ENCODE peak calls at places on chromosomes 6 and 20, in four cellular contexts. B, I, T and H are unnamed samples.

GRCh38 chr6:53313784-53314382 is 34.9 kb downstream of the ELOVL5 start:
- DNase-seq in B (no peak), I (no peak), T (no peak), H (no peak)

GRCh38 chr20:19706463-19706862 is 51.6 kb upstream of the RIN2 start:
- DNase-seq in B (no peak), I (no peak), T (no peak), H (no peak)

GRCh38 chr20:25341716-25342680 is 48.6 kb downstream of the ABHD12 start:
- DNase-seq in B (no peak), I (no peak), T (no peak), H (no peak)

GRCh38 chr20:38418509-38419204 is 16.5 kb downstream of the SNHG17 start:
- DNase-seq in B (peak; percentile 81), I (no peak), T (peak; percentile 19), H (no peak)

GRCh38 chr20:53579581-53580375 is 13.9 kb downstream of the ZNF217 start:
- DNase-seq in B (no peak), I (no peak), T (no peak), H (no peak)

GRCh38 chr6:169536446-169537170 is 165.2 kb downstream of the WDR27 start:
- DNase-seq in B (no peak), I (no peak), T (no peak), H (no peak)

GRCh38 chr6:4922488-4923037 is 81.3 kb downstream of the RPP40 start:
- DNase-seq in B (no peak), I (no peak), T (no peak), H (no peak)

GRCh38 chr6:118387921-118388701 is 160.0 kb upstream of the PLN start:
- DNase-seq in B (no peak), I (no peak), T (no peak), H (no peak)

GRCh38 chr6:82686719-82687118 is 323.1 kb downstream of the TPBG start:
- DNase-seq in B (no peak), I (no peak), T (no peak), H (no peak)

GRCh38 chr20:48761023-48761785 is 66.6 kb downstream of the PREX1 start:
- DNase-seq in B (no peak), I (no peak), T (no peak), H (no peak)

GRCh38 chr6:104596091-104596490 is 263.6 kb downstream of the HACE1 start:
- DNase-seq in B (no peak), I (no peak), T (no peak), H (no peak)

GRCh38 chr6:83853178-83853967 is at the start of gene RIPPLY2:
- DNase-seq in B (peak; percentile 48), I (peak; percentile 19), T (peak; percentile 79), H (peak; percentile 26)

GRCh38 chr6:158798311-158798710 is 20.9 kb downstream of the EZR start:
- DNase-seq in B (no peak), I (no peak), T (no peak), H (no peak)

GRCh38 chr20:8812818-8813217 is 256.1 kb upstream of the PLCB4 start:
- DNase-seq in B (no peak), I (no peak), T (no peak), H (no peak)

GRCh38 chr6:160430741-160431140 is 82.6 kb downstream of the SLC22A3 start:
- DNase-seq in B (no peak), I (no peak), T (no peak), H (no peak)

GRCh38 chr6:170062209-170062903 is 228.5 kb downstream of the DLL1 start:
- DNase-seq in B (no peak), I (no peak), T (peak; percentile 3), H (no peak)

GRCh38 chr6:36851632-36852031 is 12.4 kb upstream of the CPNE5 start:
- DNase-seq in B (no peak), I (no peak), T (no peak), H (no peak)

GRCh38 chr20:10733122-10733521 is 59.3 kb upstream of the JAG1 start:
- DNase-seq in B (no peak), I (no peak), T (peak; percentile 63), H (no peak)

GRCh38 chr6:19833947-19834346 is 3.2 kb upstream of the ID4 start:
- DNase-seq in B (no peak), I (no peak), T (no peak), H (no peak)

GRCh38 chr20:5864873-5865582 is 85.3 kb downstream of the TRMT6 start:
- DNase-seq in B (no peak), I (peak; percentile 33), T (no peak), H (no peak)

GRCh38 chr6:81753709-81754678 is 1.5 kb upstream of the TENT5A start:
- DNase-seq in B (peak; percentile 92), I (peak; percentile 80), T (peak; percentile 85), H (peak; percentile 54)

GRCh38 chr6:78300885-78301284 is 566.5 kb upstream of the IRAK1BP1 start:
- DNase-seq in B (no peak), I (no peak), T (no peak), H (no peak)

GRCh38 chr6:85425997-85426396 is 23.9 kb upstream of the NT5E start:
- DNase-seq in B (no peak), I (no peak), T (no peak), H (no peak)

GRCh38 chr6:85421963-85422362 is 27.9 kb upstream of the NT5E start:
- DNase-seq in B (no peak), I (no peak), T (no peak), H (no peak)

GRCh38 chr6:85428486-85428885 is 21.4 kb upstream of the NT5E start:
- DNase-seq in B (no peak), I (no peak), T (no peak), H (no peak)

GRCh38 chr6:85422996-85423395 is 26.9 kb upstream of the NT5E start:
- DNase-seq in B (no peak), I (no peak), T (no peak), H (no peak)

GRCh38 chr6:85424981-85425380 is 24.9 kb upstream of the NT5E start:
- DNase-seq in B (no peak), I (no peak), T (no peak), H (no peak)
- TF ChIP-seq CTCF in B (no peak), I (no peak), T (no peak), H (no peak)

GRCh38 chr6:33407132-33407718 is 3.6 kb upstream of the PHF1 start:
- DNase-seq in B (no peak), I (no peak), T (no peak), H (no peak)
- TF ChIP-seq CTCF in B (peak; percentile 7), I (no peak), T (peak; percentile 22), H (peak; percentile 19)

GRCh38 chr6:149544646-149545257 is 1.1 kb downstream of the PPIL4 start:
- DNase-seq in B (no peak), I (no peak), T (no peak), H (no peak)

GRCh38 chr6:149545754-149546471 is at the start of gene PPIL4:
- DNase-seq in B (peak; percentile 99), I (peak; percentile 96), T (peak; percentile 95), H (peak; percentile 90)

GRCh38 chr6:149541139-149541538 is 4.7 kb downstream of the PPIL4 start:
- DNase-seq in B (no peak), I (no peak), T (no peak), H (no peak)

GRCh38 chr6:149545258-149545753 is 537 bp downstream of the PPIL4 start:
- DNase-seq in B (peak; percentile 57), I (peak; percentile 46), T (peak; percentile 9), H (peak; percentile 25)
- TF ChIP-seq CTCF in B (peak; percentile 4), I (no peak), T (no peak), H (no peak)

GRCh38 chr6:111829581-111829980 is 43.7 kb downstream of the FYN start:
- DNase-seq in B (no peak), I (no peak), T (no peak), H (no peak)
- TF ChIP-seq CTCF in B (no peak), I (no peak), T (no peak), H (no peak)

GRCh38 chr6:109531446-109531845 is 48.4 kb upstream of the ZBTB24 start:
- DNase-seq in B (no peak), I (no peak), T (no peak), H (no peak)

GRCh38 chr6:109523478-109523877 is 40.5 kb upstream of the ZBTB24 start:
- DNase-seq in B (no peak), I (no peak), T (no peak), H (no peak)

GRCh38 chr6:109524129-109524528 is 41.1 kb upstream of the ZBTB24 start:
- DNase-seq in B (no peak), I (no peak), T (no peak), H (no peak)

GRCh38 chr6:109526905-109527628 is 44.0 kb upstream of the ZBTB24 start:
- DNase-seq in B (no peak), I (no peak), T (peak; percentile 69), H (peak; percentile 26)

DNA sequence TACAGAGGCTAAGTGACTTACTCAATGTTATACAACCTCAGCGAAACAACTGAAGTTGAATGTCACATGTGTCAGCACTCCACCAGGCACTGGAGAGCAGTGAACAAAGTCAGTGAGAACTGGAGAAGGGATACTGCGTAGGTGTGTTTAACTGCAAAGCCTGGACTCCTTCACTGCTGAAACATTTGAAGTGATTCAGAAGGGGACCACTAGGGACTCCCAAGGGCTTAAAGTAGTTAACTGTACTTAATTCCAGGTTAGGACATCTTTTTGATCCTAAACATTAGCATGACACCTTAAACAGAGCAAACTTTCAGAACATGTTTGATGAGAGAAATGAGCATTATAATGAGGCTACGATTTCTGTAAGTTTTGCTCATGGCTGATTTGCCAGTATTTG is 45.0 kb upstream of the ZBTB24 start:
- DNase-seq in B (no peak), I (no peak), T (peak; percentile 15), H (no peak)
- TF ChIP-seq CTCF in B (no peak), I (no peak), T (peak; percentile 32), H (no peak)

DNA sequence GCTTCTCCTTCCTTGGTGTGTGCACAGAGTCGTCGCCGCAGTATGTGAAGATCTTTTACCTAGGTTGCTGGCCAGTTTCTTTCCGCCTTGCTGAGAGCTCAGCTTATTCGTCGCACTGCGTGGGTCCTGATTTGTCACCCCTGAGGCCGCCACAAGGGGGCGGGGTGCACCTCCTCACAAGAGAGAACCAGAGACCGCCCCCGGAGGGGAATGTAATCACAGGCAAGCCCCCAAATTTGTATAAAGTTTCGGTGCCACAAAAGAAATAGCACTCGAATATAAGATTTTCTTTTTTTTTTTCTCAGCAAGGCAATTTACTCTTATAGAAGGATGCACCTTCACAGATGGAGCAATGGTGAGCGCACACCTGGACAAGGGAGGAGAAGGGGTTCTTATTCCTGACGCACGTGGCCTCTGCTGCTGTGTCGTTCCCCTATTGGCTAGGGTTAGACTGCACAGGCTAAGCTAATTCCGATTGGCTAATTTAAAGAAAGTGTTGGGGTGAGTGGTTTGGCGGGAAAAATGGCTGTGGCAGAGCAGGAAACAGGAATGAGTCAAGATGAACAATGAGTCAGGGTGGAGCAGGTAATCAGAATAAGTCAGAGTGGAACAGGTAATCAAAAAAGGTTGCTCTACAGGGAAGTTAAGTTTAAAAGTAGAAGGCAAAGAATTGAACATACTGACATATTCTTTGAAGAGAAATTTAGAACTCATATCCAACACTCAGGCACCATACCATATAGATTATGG is 19.5 kb downstream of the NCOA3 start:
- DNase-seq in B (no peak), I (no peak), T (peak; percentile 25), H (no peak)
- TF ChIP-seq CTCF in B (no peak), I (no peak), T (no peak), H (no peak)